ENCODE peak calls at places on chromosomes 1 and 21, in nine cellular contexts. Y is fibroblast of lung, G is body of pancreas, P is ovary, D is neural progenitor cell, E is kidney, S is esophagus muscularis mucosa, W is heart left ventricle, U is uterus. L is an unnamed sample.

GRCh38 chr1:116791727-116792126 is 37.5 kb downstream of the CD2 start:
- DNase-seq in Y (no peak), G (no peak), P (no peak), D (no peak), E (no peak), S (no peak), W (no peak), U (no peak), L (no peak)

GRCh38 chr1:117286562-117286961 is 75.8 kb upstream of the VTCN1 start:
- DNase-seq in Y (no peak), G (no peak), P (no peak), D (no peak), E (no peak), S (no peak), W (no peak), U (no peak), L (no peak)

GRCh38 chr1:12356004-12356890 is 126.4 kb downstream of the VPS13D start:
- DNase-seq in Y (peak; percentile 59), G (peak; percentile 48), P (no peak), D (no peak), E (no peak), S (no peak), W (no peak), U (no peak), L (no peak)

GRCh38 chr1:54016343-54017282 is 1.4 kb downstream of the LDLRAD1 start:
- DNase-seq in Y (peak; percentile 39), G (peak; percentile 14), P (no peak), D (no peak), E (peak; percentile 29), S (peak; percentile 85), W (no peak), U (no peak), L (no peak)

GRCh38 chr1:86552376-86552775 is 5.5 kb downstream of the CLCA4 start:
- DNase-seq in Y (no peak), G (no peak), P (no peak), D (no peak), E (peak; percentile 61), S (no peak), W (no peak), U (no peak), L (no peak)

GRCh38 chr1:181676269-181676668 is 193.0 kb downstream of the CACNA1E start:
- DNase-seq in Y (peak; percentile 23), G (peak; percentile 26), P (no peak), D (peak; percentile 70), E (no peak), S (no peak), W (no peak), U (no peak), L (no peak)

GRCh38 chr1:182671779-182672486 is 12.5 kb downstream of the RGS8 start:
- DNase-seq in Y (no peak), G (no peak), P (no peak), D (peak; percentile 45), E (peak; percentile 65), S (no peak), W (no peak), U (no peak), L (no peak)

GRCh38 chr21:45366931-45367401 is 38.0 kb upstream of the COL18A1 start:
- DNase-seq in Y (peak; percentile 99), G (peak; percentile 60), P (peak; percentile 91), D (no peak), E (peak; percentile 90), S (no peak), W (peak; percentile 86), U (peak; percentile 90), L (peak; percentile 91)

GRCh38 chr1:187491082-187491720 is 662.5 kb downstream of the PLA2G4A start:
- DNase-seq in Y (peak; percentile 89), G (no peak), P (no peak), D (no peak), E (no peak), S (no peak), W (no peak), U (no peak), L (no peak)

GRCh38 chr1:26733982-26734381 is 38.2 kb downstream of the ARID1A start:
- DNase-seq in Y (peak; percentile 72), G (no peak), P (no peak), D (no peak), E (no peak), S (no peak), W (no peak), U (no peak), L (no peak)

GRCh38 chr1:213286235-213286634 is 235.2 kb downstream of the RPS6KC1 start:
- DNase-seq in Y (no peak), G (no peak), P (no peak), D (no peak), E (no peak), S (no peak), W (no peak), U (no peak), L (no peak)
- TF ChIP-seq CTCF in Y (no peak), G (no peak), P (no peak), D (peak; percentile 36), E (no peak), S (no peak), W (no peak), U (no peak), L (no peak)

DNA sequence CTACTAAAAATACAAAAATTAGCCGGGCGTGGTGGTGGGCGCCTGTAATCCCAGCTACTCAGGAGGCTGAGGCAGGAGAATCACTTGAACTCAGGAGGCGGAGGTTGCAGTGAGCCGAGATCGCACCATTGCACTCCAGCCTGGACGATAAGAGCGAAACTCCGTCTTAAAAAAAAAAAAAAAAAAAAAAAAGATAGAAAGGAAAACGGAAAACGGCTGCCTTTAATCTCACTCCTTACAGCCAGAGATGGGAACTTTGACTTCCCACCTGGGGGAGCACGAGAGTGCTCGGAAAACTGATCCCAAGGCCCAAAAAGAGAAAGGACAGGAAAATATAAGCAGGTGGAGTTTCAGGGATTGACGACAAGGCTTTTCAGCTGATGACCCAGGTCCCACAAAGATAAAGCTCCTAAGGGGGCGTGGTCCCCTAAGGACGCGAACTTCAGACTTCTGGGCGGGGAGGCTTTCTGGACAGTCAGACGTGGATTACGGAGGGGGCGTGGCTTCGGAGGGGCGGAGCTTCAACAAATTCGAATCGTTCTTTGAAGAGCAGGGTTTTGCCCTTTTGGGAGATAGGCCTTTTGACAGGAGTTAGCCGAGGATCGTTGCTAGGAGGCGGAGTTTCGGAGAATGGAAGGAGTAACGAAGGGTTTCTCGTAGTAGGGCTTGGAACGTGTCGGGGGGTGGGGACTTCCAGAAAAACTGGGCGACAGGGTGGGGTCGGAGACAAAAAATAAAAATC is 966 bp upstream of the CKS1B start:
- DNase-seq in Y (peak; percentile 96), G (peak; percentile 98), P (peak; percentile 99), D (peak; percentile 97), E (peak; percentile 99), S (peak; percentile 99), W (peak; percentile 97), U (peak; percentile 99), L (peak; percentile 98)
- TF ChIP-seq CTCF in Y (peak; percentile 24), G (no peak), P (no peak), D (peak; percentile 14), E (peak; percentile 19), S (peak; percentile 20), W (no peak), U (peak; percentile 16), L (no peak)

DNA sequence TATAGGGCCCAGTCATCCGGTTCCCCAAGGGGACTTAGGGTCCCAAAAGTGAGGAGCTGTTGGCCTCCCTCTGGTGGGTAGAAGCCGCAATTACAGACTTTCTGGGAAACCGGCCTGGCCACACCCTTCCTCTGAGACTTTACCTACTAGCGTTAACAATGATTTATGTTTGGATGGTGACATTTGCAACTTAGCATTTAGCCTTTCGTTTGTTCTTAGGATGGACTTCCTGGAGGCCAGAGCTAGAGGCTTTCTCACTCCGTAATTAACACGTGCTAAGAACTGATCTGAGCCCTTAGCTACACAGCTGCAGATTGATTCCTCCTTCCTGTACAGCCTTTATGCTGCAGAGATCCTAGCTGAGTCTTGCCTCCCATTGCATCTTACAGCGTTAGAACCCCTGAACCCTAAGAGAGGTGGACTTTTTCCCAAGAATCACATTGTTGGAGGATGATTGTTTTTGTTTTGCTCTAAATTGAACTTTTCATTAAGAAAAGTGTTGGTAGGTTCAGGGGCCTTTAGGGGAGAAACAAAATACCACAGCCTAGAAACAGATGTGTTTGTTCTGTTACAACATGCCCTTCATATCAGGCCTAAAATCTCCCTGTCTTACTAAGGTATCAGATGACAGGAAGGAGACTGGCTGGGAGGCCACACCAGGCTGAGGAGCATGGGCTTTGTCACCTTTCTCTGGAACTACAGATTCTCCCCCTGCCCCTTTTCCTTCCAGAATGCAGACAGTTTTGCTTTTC is 2.0 kb downstream of the S100A11 start:
- DNase-seq in Y (peak; percentile 62), G (no peak), P (peak; percentile 52), D (peak; percentile 70), E (no peak), S (no peak), W (peak; percentile 42), U (peak; percentile 43), L (no peak)
- TF ChIP-seq CTCF in Y (peak; percentile 64), G (no peak), P (no peak), D (peak; percentile 78), E (peak; percentile 68), S (peak; percentile 64), W (peak; percentile 64), U (peak; percentile 65), L (peak; percentile 67)

GRCh38 chr1:23344111-23344986 is at the start of gene HNRNPR:
- DNase-seq in Y (peak; percentile 100), G (peak; percentile 100), P (peak; percentile 100), D (peak; percentile 100), E (peak; percentile 100), S (peak; percentile 100), W (peak; percentile 100), U (peak; percentile 100), L (peak; percentile 100)
- TF ChIP-seq CTCF in Y (no peak), G (no peak), P (peak; percentile 3), D (no peak), E (peak; percentile 4), S (no peak), W (no peak), U (no peak), L (no peak)

DNA sequence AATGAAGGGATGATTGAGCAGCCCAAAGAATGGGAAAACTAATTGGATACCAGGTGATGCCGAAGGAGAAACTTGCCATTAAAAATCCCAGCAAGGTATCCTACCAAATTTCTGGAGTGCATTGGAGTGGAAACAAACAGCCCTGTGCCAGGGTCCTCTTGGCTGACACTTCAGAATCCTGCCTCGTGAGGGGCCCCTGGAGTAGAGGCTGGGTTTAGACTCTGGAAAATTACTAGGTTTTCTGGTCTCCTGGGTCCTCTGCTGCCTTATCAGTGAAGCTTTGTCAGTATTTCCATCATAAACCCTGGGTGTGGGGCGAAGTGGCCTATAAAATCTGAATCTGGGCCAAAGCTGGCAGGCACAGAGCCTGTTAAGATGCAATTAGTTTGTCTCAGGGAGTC is 289.1 kb upstream of the USP24 start:
- DNase-seq in Y (peak; percentile 9), G (no peak), P (no peak), D (peak; percentile 24), E (no peak), S (no peak), W (no peak), U (no peak), L (no peak)
- TF ChIP-seq CTCF in Y (no peak), G (no peak), P (no peak), D (no peak), E (no peak), S (no peak), W (no peak), U (no peak), L (no peak)